ENCODE peak calls at places on chromosomes 5 and 9, in four cellular contexts. X is H9, F is IMR-90, N is H1. Z is an unnamed sample. For H3K4me1, the result is how much of the 10 kb centered on the place peaks cover.

GRCh38 chr9:116901260-116901659 is 214.2 kb downstream of the TRIM32 start:
- DNase-seq in X (no peak), F (peak), N (no peak), Z (no peak)

GRCh38 chr5:154110054-154110453 is 71.3 kb downstream of the MFAP3 start:
- DNase-seq in N (no peak), X (no peak), F (no peak), Z (no peak)

GRCh38 chr9:126491256-126491879 is 122.4 kb upstream of the LMX1B start:
- DNase-seq in X (no peak), F (peak), N (no peak), Z (peak)

GRCh38 chr9:128034821-128035764 is 32.0 kb downstream of the NAIF1 start:
- DNase-seq in X (peak), N (peak), F (peak), Z (peak)

GRCh38 chr5:143040622-143041021 is 270.4 kb downstream of the ARHGAP26 start:
- DNase-seq in N (no peak), X (no peak), F (no peak), Z (no peak)

GRCh38 chr5:59874675-59875074 is 18.9 kb downstream of the PDE4D start:
- DNase-seq in N (no peak), F (peak), X (no peak), Z (no peak)

GRCh38 chr5:149402291-149402690 is 23.2 kb upstream of the IL17B start:
- DNase-seq in F (no peak), N (no peak), X (no peak), Z (peak)

GRCh38 chr5:124996023-124996763 is 249.8 kb upstream of the ZNF608 start:
- DNase-seq in N (peak), F (peak), X (no peak), Z (peak)

GRCh38 chr9:137308102-137308619 is 6.1 kb upstream of the NRARP start:
- DNase-seq in N (no peak), X (peak), F (no peak), Z (no peak)
- H3K4me1 ChIP-seq in N (under half), X (under half), F (under half), Z (under half)

GRCh38 chr9:118553465-118553864 is 815.8 kb downstream of the BRINP1 start:
- DNase-seq in N (no peak), F (no peak), X (no peak), Z (no peak)
- H3K56ac ChIP-seq in N (no peak), F (no peak), X (no peak), Z (no peak)

DNA sequence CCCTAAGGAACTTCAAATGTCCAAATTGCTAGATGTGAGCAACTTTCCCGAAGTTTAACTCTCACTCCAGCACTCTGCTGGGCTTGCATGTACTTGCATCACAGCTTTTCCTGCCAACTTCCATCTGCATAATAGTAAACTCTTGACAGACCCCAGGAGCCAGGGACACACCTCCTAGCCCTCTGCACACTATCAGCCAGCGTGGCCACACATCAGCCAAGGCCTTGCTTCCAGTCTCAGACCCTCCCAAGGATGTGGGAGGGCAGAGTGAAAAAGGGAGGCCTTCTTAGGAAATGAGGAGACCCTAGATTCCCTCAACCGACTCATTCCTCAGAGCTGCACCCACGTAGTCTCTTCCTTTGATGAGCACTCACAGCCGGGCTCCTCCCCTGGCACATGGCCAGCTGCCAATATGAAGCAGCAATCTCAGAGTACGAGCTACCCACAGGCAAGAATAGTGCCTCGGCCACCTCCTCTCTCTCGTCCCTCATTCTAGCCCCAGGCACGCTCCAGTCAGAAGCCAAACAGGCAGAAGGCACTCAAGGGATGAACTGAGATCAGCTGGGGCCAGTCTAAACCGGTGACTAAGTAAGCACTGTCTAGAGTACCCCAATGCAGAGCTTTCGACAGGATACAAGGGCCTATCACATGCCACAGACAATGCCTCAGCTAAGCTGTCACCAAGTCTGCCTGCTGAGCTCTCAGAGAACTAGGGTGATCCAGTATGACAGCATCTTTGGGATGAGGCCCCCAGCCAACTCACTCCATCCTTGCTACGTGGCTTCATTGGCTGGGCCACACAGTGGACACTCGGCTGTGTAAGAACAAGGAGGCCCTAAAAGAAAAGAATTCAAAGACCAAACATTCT is 2.3 kb downstream of the P4HA2 start:
- DNase-seq in X (peak), F (peak), N (no peak), Z (no peak)
- H4K8ac ChIP-seq in X (no peak), F (peak), N (no peak), Z (no peak)

GRCh38 chr5:76485511-76485910 is 82.4 kb downstream of the IQGAP2 start:
- DNase-seq in F (no peak), N (no peak), X (no peak), Z (no peak)
- H3K4me1 ChIP-seq in F (under half), N (under half), X (under half), Z (under half)

GRCh38 chr9:99823392-99824377 is 2.0 kb downstream of the NR4A3 start:
- DNase-seq in F (peak), X (peak), N (no peak), Z (peak)
- H3K56ac ChIP-seq in F (no peak), X (no peak), N (no peak), Z (peak)

GRCh38 chr9:89260525-89260924 is 50.5 kb upstream of the CKS2 start:
- DNase-seq in N (no peak), F (no peak), X (no peak), Z (no peak)
- H4K8ac ChIP-seq in N (no peak), F (no peak), X (no peak), Z (no peak)

GRCh38 chr5:17219431-17219830 is 2.0 kb downstream of the BASP1 start:
- DNase-seq in X (no peak), F (no peak), N (no peak), Z (no peak)
- H3K4me1 ChIP-seq in X (under half), F (under half), N (under half), Z (under half)

GRCh38 chr9:98342103-98342818 is 86.8 kb upstream of the TBC1D2 start:
- DNase-seq in N (no peak), F (no peak), X (no peak), Z (no peak)
- H3K56ac ChIP-seq in N (no peak), F (no peak), X (no peak), Z (no peak)

GRCh38 chr9:93896093-93896492 is 59.1 kb downstream of the BARX1 start:
- DNase-seq in X (peak), F (no peak), N (no peak), Z (no peak)
- H4K8ac ChIP-seq in X (no peak), F (no peak), N (no peak), Z (no peak)